ENCODE peak calls at places on chromosome 2, in four cellular contexts. One of them, this sample, is unnamed. For H3K4me1, the result is how much of the 10 kb centered on the place peaks cover.

GRCh38 chr2:18117592-18117991 is 239.1 kb downstream of the KCNS3 start:
- DNase-seq in thyroid gland: peak
- DNase-seq in Peyer's patch: no peak
- DNase-seq in lower lobe of right lung: peak
- DNase-seq in this sample: no peak

GRCh38 chr2:42127425-42128424 is 41.4 kb upstream of the EML4 start:
- DNase-seq in thyroid gland: peak
- DNase-seq in Peyer's patch: peak
- DNase-seq in lower lobe of right lung: no peak
- DNase-seq in this sample: no peak

GRCh38 chr2:160878622-160879021 is 281.6 kb upstream of the TANK start:
- DNase-seq in thyroid gland: no peak
- DNase-seq in Peyer's patch: no peak
- DNase-seq in lower lobe of right lung: no peak
- DNase-seq in this sample: no peak

GRCh38 chr2:1833046-1833445 is 88.7 kb upstream of the PXDN start:
- DNase-seq in thyroid gland: no peak
- DNase-seq in Peyer's patch: no peak
- DNase-seq in lower lobe of right lung: no peak
- DNase-seq in this sample: peak

GRCh38 chr2:150472122-150472899 is 15.2 kb downstream of the RND3 start:
- DNase-seq in thyroid gland: no peak
- DNase-seq in Peyer's patch: no peak
- DNase-seq in lower lobe of right lung: peak
- DNase-seq in this sample: peak

GRCh38 chr2:105403785-105404698 is 5.2 kb upstream of the FHL2 start:
- DNase-seq in thyroid gland: no peak
- DNase-seq in Peyer's patch: no peak
- DNase-seq in lower lobe of right lung: no peak
- DNase-seq in this sample: peak

GRCh38 chr2:184945306-184945705 is 347.0 kb downstream of the ZNF804A start:
- DNase-seq in thyroid gland: no peak
- DNase-seq in Peyer's patch: no peak
- DNase-seq in lower lobe of right lung: no peak
- DNase-seq in this sample: no peak

GRCh38 chr2:100886054-100886453 is 66.1 kb downstream of the NPAS2 start:
- DNase-seq in thyroid gland: no peak
- DNase-seq in Peyer's patch: no peak
- DNase-seq in lower lobe of right lung: no peak
- DNase-seq in this sample: no peak

GRCh38 chr2:172772637-172773036 is 37.0 kb downstream of the RAPGEF4 start:
- DNase-seq in thyroid gland: no peak
- DNase-seq in Peyer's patch: no peak
- DNase-seq in lower lobe of right lung: no peak
- DNase-seq in this sample: no peak

GRCh38 chr2:7882296-7882695 is 799.6 kb upstream of the ID2 start:
- DNase-seq in thyroid gland: no peak
- DNase-seq in Peyer's patch: no peak
- DNase-seq in lower lobe of right lung: no peak
- DNase-seq in this sample: no peak

GRCh38 chr2:189091253-189091652 is 88.3 kb downstream of the COL5A2 start:
- DNase-seq in thyroid gland: no peak
- DNase-seq in Peyer's patch: no peak
- DNase-seq in lower lobe of right lung: no peak
- DNase-seq in this sample: no peak

GRCh38 chr2:239944706-239945551 is 80.2 kb downstream of the NDUFA10 start:
- DNase-seq in thyroid gland: no peak
- DNase-seq in Peyer's patch: peak
- DNase-seq in lower lobe of right lung: peak
- DNase-seq in this sample: peak

GRCh38 chr2:239459581-239459980 is 58.8 kb upstream of the HDAC4 start:
- DNase-seq in thyroid gland: no peak
- DNase-seq in Peyer's patch: no peak
- DNase-seq in lower lobe of right lung: no peak
- DNase-seq in this sample: no peak

GRCh38 chr2:30178618-30179404 is 32.0 kb downstream of the YPEL5 start:
- DNase-seq in thyroid gland: peak
- DNase-seq in Peyer's patch: no peak
- DNase-seq in lower lobe of right lung: no peak
- DNase-seq in this sample: peak

GRCh38 chr2:200320344-200320743 is 13.9 kb downstream of the SPATS2L start:
- DNase-seq in thyroid gland: no peak
- DNase-seq in Peyer's patch: no peak
- DNase-seq in lower lobe of right lung: no peak
- DNase-seq in this sample: no peak

GRCh38 chr2:25401307-25402021 is 59.7 kb upstream of the DNMT3A start:
- DNase-seq in thyroid gland: no peak
- DNase-seq in Peyer's patch: no peak
- DNase-seq in lower lobe of right lung: no peak
- DNase-seq in this sample: peak

GRCh38 chr2:54666741-54667639 is 56.5 kb upstream of the EML6 start:
- DNase-seq in thyroid gland: peak
- DNase-seq in Peyer's patch: no peak
- DNase-seq in lower lobe of right lung: no peak
- DNase-seq in this sample: no peak

GRCh38 chr2:155266579-155266978 is 568.1 kb downstream of the KCNJ3 start:
- DNase-seq in thyroid gland: no peak
- DNase-seq in Peyer's patch: no peak
- DNase-seq in lower lobe of right lung: no peak
- DNase-seq in this sample: no peak

GRCh38 chr2:203708846-203709815 is 2.7 kb downstream of the CD28 start:
- DNase-seq in thyroid gland: no peak
- DNase-seq in Peyer's patch: no peak
- DNase-seq in lower lobe of right lung: no peak
- DNase-seq in this sample: peak

GRCh38 chr2:12675352-12675795 is 41.4 kb upstream of the TRIB2 start:
- DNase-seq in thyroid gland: no peak
- DNase-seq in Peyer's patch: no peak
- DNase-seq in lower lobe of right lung: no peak
- DNase-seq in this sample: no peak

GRCh38 chr2:43609304-43609883 is 13.6 kb upstream of the THADA start:
- DNase-seq in thyroid gland: peak
- DNase-seq in Peyer's patch: peak
- DNase-seq in lower lobe of right lung: no peak
- DNase-seq in this sample: no peak

GRCh38 chr2:130882111-130882510 is 45.4 kb downstream of the ARHGEF4 start:
- DNase-seq in thyroid gland: no peak
- DNase-seq in Peyer's patch: no peak
- DNase-seq in lower lobe of right lung: no peak
- DNase-seq in this sample: no peak

GRCh38 chr2:216539791-216540241 is 41.2 kb downstream of the RPL37A start:
- DNase-seq in thyroid gland: peak
- DNase-seq in Peyer's patch: no peak
- DNase-seq in lower lobe of right lung: peak
- DNase-seq in this sample: peak

GRCh38 chr2:68089961-68090360 is 27.2 kb upstream of the C1D start:
- DNase-seq in thyroid gland: no peak
- DNase-seq in Peyer's patch: no peak
- DNase-seq in lower lobe of right lung: no peak
- DNase-seq in this sample: no peak

GRCh38 chr2:133557624-133558023 is 10.6 kb downstream of the NCKAP5 start:
- DNase-seq in thyroid gland: no peak
- DNase-seq in Peyer's patch: no peak
- DNase-seq in lower lobe of right lung: no peak
- DNase-seq in this sample: no peak

GRCh38 chr2:105344704-105345345 is 7.5 kb downstream of the C2orf49 start:
- DNase-seq in thyroid gland: no peak
- DNase-seq in Peyer's patch: no peak
- DNase-seq in lower lobe of right lung: no peak
- DNase-seq in this sample: no peak

GRCh38 chr2:179444056-179444455 is 179.4 kb upstream of the SESTD1 start:
- DNase-seq in thyroid gland: no peak
- DNase-seq in Peyer's patch: no peak
- DNase-seq in lower lobe of right lung: no peak
- DNase-seq in this sample: no peak
- H3K4me1 ChIP-seq in thyroid gland: under half
- H3K4me1 ChIP-seq in Peyer's patch: under half
- H3K4me1 ChIP-seq in lower lobe of right lung: under half
- H3K4me1 ChIP-seq in this sample: under half

GRCh38 chr2:11577101-11577883 is 43.4 kb downstream of the GREB1 start:
- DNase-seq in thyroid gland: no peak
- DNase-seq in Peyer's patch: no peak
- DNase-seq in lower lobe of right lung: peak
- DNase-seq in this sample: peak
- H3K27ac ChIP-seq in thyroid gland: no peak
- H3K27ac ChIP-seq in Peyer's patch: no peak
- H3K27ac ChIP-seq in lower lobe of right lung: no peak
- H3K27ac ChIP-seq in this sample: no peak

GRCh38 chr2:142544173-142544572 is 333.3 kb upstream of the KYNU start:
- DNase-seq in thyroid gland: no peak
- DNase-seq in Peyer's patch: no peak
- DNase-seq in lower lobe of right lung: no peak
- DNase-seq in this sample: peak
- TF ChIP-seq CTCF in thyroid gland: no peak
- TF ChIP-seq CTCF in Peyer's patch: no peak
- TF ChIP-seq CTCF in lower lobe of right lung: no peak
- TF ChIP-seq CTCF in this sample: no peak

GRCh38 chr2:157258520-157259326 is 1.2 kb downstream of the GALNT5 start:
- DNase-seq in thyroid gland: no peak
- DNase-seq in Peyer's patch: no peak
- DNase-seq in lower lobe of right lung: no peak
- DNase-seq in this sample: no peak
- H3K4me1 ChIP-seq in thyroid gland: under half
- H3K4me1 ChIP-seq in Peyer's patch: under half
- H3K4me1 ChIP-seq in lower lobe of right lung: under half
- H3K4me1 ChIP-seq in this sample: under half

This sample was measured in kidney.